ENCODE peak calls at places on chromosomes 6 and 20, in five cellular contexts. A, N, S, E and L are unnamed samples. For H3K4me1, the result is how much of the 10 kb centered on the place peaks cover.

GRCh38 chr6:116389357-116389756 is 18.6 kb downstream of the DSE start:
- DNase-seq in A (no peak), N (no peak), S (no peak), E (no peak), L (no peak)

GRCh38 chr6:153145591-153145990 is 14.5 kb upstream of the RGS17 start:
- DNase-seq in A (no peak), N (no peak), S (no peak), E (no peak), L (no peak)

GRCh38 chr6:41200296-41200900 is 551 bp downstream of the TREML2 start:
- DNase-seq in A (no peak), N (peak), S (no peak), E (no peak), L (peak)

GRCh38 chr6:44735631-44735963 is 348.1 kb downstream of the CDC5L start:
- DNase-seq in A (no peak), N (peak), S (no peak), E (no peak), L (no peak)

GRCh38 chr6:18309046-18309445 is 44.7 kb upstream of the DEK start:
- DNase-seq in A (no peak), N (no peak), S (no peak), E (no peak), L (no peak)

GRCh38 chr20:51767867-51768758 is at the start of gene ATP9A:
- DNase-seq in A (peak), N (peak), S (peak), E (no peak), L (peak)

GRCh38 chr6:33987531-33988021 is 158.3 kb downstream of the GRM4 start:
- DNase-seq in A (peak), N (no peak), S (no peak), E (no peak), L (no peak)

GRCh38 chr6:119353696-119354095 is 4.1 kb upstream of the MAN1A1 start:
- DNase-seq in A (no peak), N (no peak), S (no peak), E (peak), L (no peak)

GRCh38 chr20:30168025-30168799 is 1089.3 kb upstream of the DEFB115 start:
- DNase-seq in A (peak), N (no peak), S (no peak), E (no peak), L (peak)

GRCh38 chr20:3616250-3616649 is 46.9 kb downstream of the GFRA4 start:
- DNase-seq in A (no peak), N (peak), S (no peak), E (peak), L (no peak)

GRCh38 chr6:57822896-57823358 is 505.5 kb downstream of the PRIM2 start:
- DNase-seq in A (no peak), N (peak), S (no peak), E (peak), L (no peak)

GRCh38 chr20:59074456-59074855 is 31.9 kb upstream of the PRELID3B start:
- DNase-seq in A (no peak), N (no peak), S (no peak), E (no peak), L (no peak)

GRCh38 chr20:35135867-35136586 is 11.1 kb downstream of the EDEM2 start:
- DNase-seq in A (no peak), N (peak), S (no peak), E (peak), L (no peak)

GRCh38 chr6:37653933-37654565 is 43.6 kb downstream of the MDGA1 start:
- DNase-seq in A (peak), N (no peak), S (no peak), E (peak), L (no peak)

GRCh38 chr6:45116714-45117410 is 211.3 kb upstream of the RUNX2 start:
- DNase-seq in A (no peak), N (peak), S (no peak), E (peak), L (no peak)

GRCh38 chr6:111623046-111623718 is 17.5 kb upstream of the TRAF3IP2 start:
- DNase-seq in A (no peak), N (no peak), S (no peak), E (no peak), L (no peak)

GRCh38 chr6:111624391-111625098 is 18.9 kb upstream of the TRAF3IP2 start:
- DNase-seq in A (no peak), N (no peak), S (no peak), E (no peak), L (no peak)

GRCh38 chr6:111626446-111626845 is 20.8 kb upstream of the TRAF3IP2 start:
- DNase-seq in A (no peak), N (no peak), S (no peak), E (no peak), L (no peak)

GRCh38 chr6:111625511-111626331 is 20.0 kb upstream of the TRAF3IP2 start:
- DNase-seq in A (no peak), N (peak), S (no peak), E (peak), L (no peak)

GRCh38 chr6:111625099-111625416 is 19.4 kb upstream of the TRAF3IP2 start:
- DNase-seq in A (no peak), N (no peak), S (no peak), E (no peak), L (no peak)
- H3K4me1 ChIP-seq in A (under half), N (under half), S (under half), E (under half), L (under half)

GRCh38 chr20:8335796-8336195 is 203.7 kb downstream of the PLCB1 start:
- DNase-seq in A (no peak), N (no peak), S (no peak), E (no peak), L (no peak)
- H3K4me1 ChIP-seq in A (under half), N (under half), S (under half), E (under half), L (under half)

DNA sequence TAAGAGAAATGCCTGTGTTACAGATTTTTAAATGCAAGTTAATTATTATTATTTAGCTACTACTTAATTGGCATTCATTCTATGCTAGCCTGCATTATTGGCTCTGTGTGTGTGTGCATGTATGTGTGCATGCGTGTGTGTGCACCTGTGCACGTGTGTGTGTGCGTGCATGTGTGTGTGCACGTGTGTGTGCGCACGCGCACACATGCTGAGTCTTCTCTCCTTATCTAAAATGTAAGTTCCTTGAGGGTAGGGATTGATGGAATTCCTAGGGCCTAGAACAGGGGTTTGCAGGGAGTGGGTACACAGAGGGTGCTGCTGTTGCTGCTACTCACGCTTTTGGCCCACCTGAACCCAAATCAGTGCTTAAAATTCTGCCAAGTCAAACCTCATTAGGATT is 43.8 kb upstream of the NEDD9 start:
- DNase-seq in A (peak), N (no peak), S (no peak), E (no peak), L (no peak)
- H3K4me1 ChIP-seq in A (under half), N (under half), S (under half), E (under half), L (half or more)

GRCh38 chr20:31665753-31666152 is 28.0 kb downstream of the COX4I2 start:
- DNase-seq in A (no peak), N (no peak), S (no peak), E (no peak), L (no peak)
- H3K4me1 ChIP-seq in A (under half), N (under half), S (under half), E (under half), L (half or more)